ENCODE peak calls at places on chromosomes 4 and X, in five cellular contexts. Y is breast epithelium, H is upper lobe of left lung, E is sigmoid colon, W is IMR-90. C is an unnamed sample.

GRCh38 chrX:44071847-44072545 is 98.8 kb upstream of the NDP start:
- DNase-seq in Y (no peak), W (peak), H (no peak), E (no peak), C (no peak)

GRCh38 chr4:88533937-88534750 is 10.6 kb upstream of the PYURF start:
- DNase-seq in W (peak), E (no peak), Y (no peak), H (no peak), C (no peak)

GRCh38 chr4:144899393-144899792 is 198.6 kb downstream of the ANAPC10 start:
- DNase-seq in H (no peak), E (no peak), W (no peak), Y (no peak), C (no peak)

GRCh38 chr4:147830987-147831386 is 99.1 kb downstream of the ARHGAP10 start:
- DNase-seq in W (peak), Y (no peak), H (no peak), E (no peak), C (no peak)

GRCh38 chr4:105909699-105910340 is 14.5 kb downstream of the NPNT start:
- DNase-seq in H (no peak), W (peak), E (no peak), Y (no peak), C (no peak)

GRCh38 chr4:48976007-48976406 is 10.1 kb upstream of the CWH43 start:
- DNase-seq in E (no peak), H (no peak), W (no peak), Y (no peak), C (no peak)

GRCh38 chr4:26707342-26707741 is 123.5 kb downstream of the TBC1D19 start:
- DNase-seq in W (no peak), H (no peak), Y (no peak), E (no peak), C (no peak)

GRCh38 chr4:25051534-25051933 is 20.8 kb upstream of the LGI2 start:
- DNase-seq in Y (no peak), W (no peak), E (no peak), H (no peak), C (no peak)

GRCh38 chrX:154714925-154715324 is 36.0 kb downstream of the GAB3 start:
- DNase-seq in H (no peak), Y (no peak), E (no peak), W (peak), C (peak)

GRCh38 chrX:132219343-132219768 is at the start of gene RAP2C:
- DNase-seq in H (peak), Y (peak), E (peak), W (peak), C (peak)
- TF ChIP-seq POLR2A in H (no peak), Y (no peak), E (peak), W (no peak), C (peak)

DNA sequence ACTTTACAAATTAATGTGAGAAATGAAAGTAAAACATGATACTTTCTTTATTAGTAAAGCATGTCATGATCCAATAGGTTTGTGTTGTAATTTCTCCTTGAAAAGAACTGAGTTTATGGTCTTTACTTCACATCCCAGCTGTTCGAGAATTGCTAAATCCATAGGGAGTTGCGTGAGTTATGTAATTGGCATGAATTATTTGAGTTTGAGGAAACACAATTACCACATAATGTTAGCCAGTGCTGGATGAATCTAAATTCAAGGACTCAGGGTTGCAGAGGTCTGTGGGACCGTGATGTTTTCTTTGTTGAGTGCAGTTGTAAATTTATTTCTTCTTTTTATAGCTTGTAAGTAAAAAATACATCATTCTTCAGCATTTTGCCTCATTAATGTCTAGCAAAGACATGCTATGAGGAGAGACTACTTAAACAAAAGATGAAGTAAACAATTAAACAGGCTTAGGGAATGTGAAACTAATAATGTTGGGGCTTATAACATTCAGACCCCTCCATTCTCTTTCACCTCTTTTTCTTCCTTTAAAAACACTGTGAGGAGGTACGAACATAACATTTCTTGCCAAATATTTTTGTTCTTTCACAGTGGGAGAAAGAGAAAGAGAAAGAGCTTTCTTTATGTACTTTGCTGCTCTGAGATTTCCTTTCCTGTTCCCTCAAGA is 159.7 kb upstream of the ANK2 start:
- DNase-seq in E (no peak), Y (no peak), H (no peak), W (peak), C (peak)
- H3K27ac ChIP-seq in E (peak), Y (peak), H (peak), W (no peak), C (peak)

DNA sequence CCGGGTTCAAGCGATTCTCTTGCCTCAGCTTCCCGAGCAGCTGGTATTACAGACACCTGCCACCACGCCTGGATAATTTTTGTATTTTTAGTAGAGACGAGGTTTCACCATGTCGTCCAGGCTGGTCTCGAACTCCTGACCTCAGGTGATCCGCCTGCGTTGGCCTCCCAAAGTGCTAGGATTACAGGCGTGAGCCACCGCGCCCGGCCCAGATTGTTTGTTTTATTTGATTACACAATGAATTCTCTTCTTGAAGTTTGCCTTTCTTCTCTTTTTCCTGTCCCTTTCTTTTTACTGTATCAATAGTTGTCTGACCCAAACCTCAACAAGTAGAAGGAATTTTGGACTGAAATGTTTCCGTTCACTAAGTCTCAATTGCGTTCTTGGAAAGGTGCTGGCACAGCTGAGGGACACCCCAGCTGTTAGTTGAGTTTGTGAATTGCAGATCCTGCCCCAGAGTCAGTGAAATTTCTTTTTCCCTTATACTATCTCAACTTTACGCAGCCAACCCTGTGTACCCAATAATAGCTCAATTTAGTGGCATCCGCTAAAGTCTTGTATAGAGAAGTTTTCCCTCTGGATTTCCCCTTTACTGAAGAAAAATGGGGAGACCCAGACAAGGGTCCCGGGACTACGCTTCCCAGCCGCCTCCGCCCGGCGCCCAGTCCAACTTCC is 639 bp upstream of the MTM1 start:
- DNase-seq in E (no peak), Y (no peak), W (no peak), H (no peak), C (no peak)
- H3K4me3 ChIP-seq in E (no peak), Y (peak), W (peak), H (peak), C (no peak)

DNA sequence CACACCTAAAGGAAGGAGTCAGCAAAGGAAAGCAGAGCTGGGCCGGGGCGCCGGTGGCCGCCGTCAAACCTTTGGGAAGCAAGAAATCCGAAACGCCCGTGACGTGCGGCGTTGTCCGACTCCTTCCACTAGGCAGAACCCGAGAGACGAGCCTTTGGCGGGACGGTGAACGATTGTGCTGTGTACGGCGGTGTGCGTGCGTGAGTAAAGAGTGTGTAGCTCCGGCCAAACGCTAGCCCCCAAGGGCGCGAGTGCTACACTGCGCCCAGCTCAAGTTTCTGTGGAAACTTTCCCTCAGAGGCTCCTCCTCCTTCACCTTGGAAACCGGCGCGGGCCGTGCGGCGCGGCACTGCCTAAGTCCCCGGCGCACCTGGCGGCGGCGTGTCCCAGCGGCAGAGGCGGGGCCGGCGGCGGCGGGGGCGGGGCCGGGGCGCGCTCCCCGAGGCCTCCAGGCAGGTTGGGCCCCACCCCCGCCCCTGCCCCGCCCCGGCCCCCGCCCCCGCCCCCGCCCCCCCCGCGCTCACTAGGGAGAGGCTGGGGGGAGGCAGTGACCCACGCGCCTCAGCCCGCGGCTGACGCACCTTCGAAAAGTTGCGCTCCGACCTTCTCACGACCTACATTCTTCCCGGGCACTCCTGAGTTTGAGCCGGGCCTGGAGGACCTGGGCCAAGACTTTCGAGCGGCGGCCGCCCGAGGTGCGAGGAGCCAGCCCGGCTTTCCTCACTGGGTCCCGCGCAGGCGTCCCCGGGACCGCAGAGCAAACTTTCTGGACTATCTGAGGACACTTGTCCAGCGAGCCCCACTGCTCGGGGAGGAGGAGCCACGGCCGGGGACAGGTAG is at the start of gene FHIP1A:
- DNase-seq in E (peak), W (peak), H (peak), Y (peak), C (peak)
- TF ChIP-seq POLR2A in E (no peak), W (no peak), H (peak), Y (peak), C (peak)

DNA sequence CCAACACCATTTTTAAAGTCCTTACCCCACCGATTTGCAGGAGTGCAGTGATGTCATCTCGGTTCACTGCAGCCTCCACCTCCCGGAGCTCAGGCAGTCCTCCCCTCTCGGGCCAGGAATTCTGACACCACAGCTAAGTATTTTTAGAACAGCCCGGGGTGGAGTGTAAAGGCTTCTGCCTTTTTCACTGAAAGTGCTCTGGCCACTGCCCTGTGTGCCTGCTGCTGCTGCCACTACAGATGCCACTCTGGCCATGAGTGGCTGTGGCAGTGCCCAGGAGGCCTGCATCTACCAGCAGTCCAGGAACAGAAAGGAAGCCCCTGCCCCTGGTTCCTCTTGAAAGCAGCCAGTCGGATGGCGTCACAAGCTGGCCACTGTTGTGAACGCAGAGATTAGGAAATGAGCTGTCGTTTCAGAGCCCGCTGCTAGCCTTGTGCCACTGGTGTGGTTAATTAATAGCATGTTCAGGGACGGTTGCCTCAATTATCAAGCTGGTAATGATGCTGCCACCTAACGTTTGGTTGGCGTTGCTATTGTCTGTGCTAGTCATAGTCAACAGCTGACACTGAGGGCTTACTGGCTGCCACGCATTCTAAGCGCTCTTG is 23.6 kb upstream of the TBC1D14 start:
- DNase-seq in E (peak), H (no peak), W (peak), Y (no peak), C (peak)
- H3K27ac ChIP-seq in E (peak), H (peak), W (peak), Y (peak), C (peak)